ENCODE peak calls at places on chromosomes 11 and 22, in eight cellular contexts. W is fibroblast of pulmonary artery, X is epithelial cell of proximal tubule, S is skeletal muscle cell, J is tibial nerve, E is suprapubic skin, V is IMR-90, Z is mammary epithelial cell. Y is an unnamed sample.

GRCh38 chr11:93013646-93014045 is 44.2 kb downstream of the MTNR1B start:
- DNase-seq in Z (no peak), E (no peak), V (peak), J (no peak), X (no peak), W (no peak), S (no peak), Y (no peak)

GRCh38 chr11:14357843-14358728 is 897 bp downstream of the RRAS2 start:
- DNase-seq in Z (peak), J (no peak), X (no peak), W (peak), E (no peak), V (peak), S (no peak), Y (peak)

GRCh38 chr22:20615021-20615420 is 107.6 kb downstream of the MED15 start:
- DNase-seq in J (no peak), Z (no peak), X (no peak), S (no peak), W (no peak), V (no peak), E (no peak), Y (peak)

GRCh38 chr22:44538071-44538470 is 40.0 kb upstream of the RTL6 start:
- DNase-seq in X (no peak), W (peak), Z (peak), V (peak), J (no peak), S (no peak), E (no peak), Y (peak)

GRCh38 chr11:23725752-23726151 is 771.1 kb upstream of the LUZP2 start:
- DNase-seq in Z (no peak), W (peak), X (no peak), S (peak), V (no peak), J (no peak), E (no peak), Y (no peak)

GRCh38 chr11:16448123-16448717 is 91.9 kb upstream of the SOX6 start:
- DNase-seq in W (no peak), J (no peak), V (peak), S (no peak), Z (no peak), X (no peak), E (no peak), Y (no peak)

GRCh38 chr11:122422707-122423106 is 232.8 kb upstream of the UBASH3B start:
- DNase-seq in W (peak), X (no peak), Z (peak), E (no peak), S (no peak), J (no peak), V (peak), Y (peak)

GRCh38 chr11:117182551-117182935 is 4.0 kb downstream of the SIDT2 start:
- DNase-seq in Z (no peak), J (no peak), S (no peak), V (no peak), W (no peak), E (peak), X (no peak), Y (no peak)

GRCh38 chr22:24875862-24876506 is 70.0 kb downstream of the SGSM1 start:
- DNase-seq in Z (no peak), J (no peak), S (no peak), W (peak), V (no peak), E (no peak), X (no peak), Y (peak)

GRCh38 chr11:116192509-116193206 is 580.1 kb downstream of the BUD13 start:
- DNase-seq in V (no peak), X (no peak), Z (no peak), S (no peak), W (no peak), J (no peak), E (no peak), Y (no peak)

GRCh38 chr22:37626144-37626543 is 13.3 kb upstream of the SH3BP1 start:
- DNase-seq in E (peak), W (peak), V (peak), S (no peak), X (no peak), J (peak), Z (no peak), Y (no peak)

GRCh38 chr11:81246937-81247336 is 1486.7 kb downstream of the FAM181B start:
- DNase-seq in X (no peak), Z (no peak), V (no peak), J (no peak), E (no peak), S (no peak), W (no peak), Y (no peak)

GRCh38 chr11:46826310-46827044 is 19.6 kb downstream of the CKAP5 start:
- DNase-seq in S (peak), J (peak), X (no peak), W (peak), V (peak), E (peak), Z (peak), Y (peak)

GRCh38 chr22:46879083-46879482 is 116.6 kb downstream of the TBC1D22A start:
- DNase-seq in V (peak), W (no peak), S (peak), X (no peak), J (no peak), E (no peak), Z (no peak), Y (no peak)

GRCh38 chr11:112588252-112588668 is 327.6 kb upstream of the PLET1 start:
- DNase-seq in S (peak), V (peak), Z (peak), W (peak), E (no peak), X (peak), J (peak), Y (peak)

GRCh38 chr22:38103641-38104040 is 6.8 kb downstream of the BAIAP2L2 start:
- DNase-seq in X (no peak), E (no peak), S (no peak), W (no peak), V (no peak), J (no peak), Z (no peak), Y (no peak)

GRCh38 chr11:71144736-71145135 is 107.6 kb downstream of the SHANK2 start:
- DNase-seq in S (no peak), W (no peak), Z (peak), X (no peak), E (no peak), V (no peak), J (no peak), Y (peak)

GRCh38 chr22:25453557-25453956 is 110.9 kb upstream of the GRK3 start:
- DNase-seq in E (no peak), J (no peak), V (no peak), W (no peak), S (no peak), Z (no peak), X (no peak), Y (no peak)

GRCh38 chr11:64284962-64285884 is at the start of gene GPR137:
- DNase-seq in Z (peak), J (peak), W (peak), X (no peak), E (peak), S (no peak), V (peak), Y (peak)

GRCh38 chr11:18368236-18368635 is 26.1 kb upstream of the LDHA start:
- DNase-seq in W (peak), V (peak), X (no peak), E (no peak), S (peak), J (no peak), Z (peak), Y (peak)

GRCh38 chr22:32410459-32410858 is 1.6 kb downstream of the RTCB start:
- DNase-seq in E (no peak), Z (peak), J (no peak), S (no peak), X (no peak), V (no peak), W (no peak), Y (peak)

GRCh38 chr11:37504066-37504611 is 906.1 kb upstream of the RAG2 start:
- DNase-seq in E (no peak), V (peak), J (no peak), Z (peak), W (peak), X (peak), S (peak), Y (peak)

GRCh38 chr22:26751217-26751616 is 93.8 kb downstream of the MIAT start:
- DNase-seq in S (no peak), Z (no peak), V (no peak), X (no peak), J (no peak), W (peak), E (no peak), Y (no peak)

GRCh38 chr22:24305260-24305692 is 34.6 kb downstream of the SPECC1L start:
- DNase-seq in V (peak), E (no peak), W (peak), S (no peak), X (no peak), J (no peak), Z (peak), Y (no peak)

GRCh38 chr11:132715041-132715440 is 817.3 kb downstream of the OPCML start:
- DNase-seq in E (no peak), X (no peak), V (peak), S (no peak), Z (no peak), W (no peak), J (no peak), Y (no peak)

GRCh38 chr11:46075928-46076327 is 45.3 kb downstream of the PHF21A start:
- DNase-seq in Z (no peak), E (no peak), V (no peak), S (no peak), X (no peak), W (no peak), J (no peak), Y (peak)

GRCh38 chr11:112612283-112612849 is 348.9 kb upstream of the NCAM1 start:
- DNase-seq in V (no peak), W (peak), X (no peak), Z (peak), J (no peak), S (no peak), E (no peak), Y (no peak)

GRCh38 chr11:86068138-86068861 is 584 bp downstream of the PICALM start:
- DNase-seq in E (peak), X (no peak), S (no peak), W (no peak), V (no peak), Z (peak), J (peak), Y (peak)

GRCh38 chr22:27032121-27032761 is 374.9 kb downstream of the MIAT start:
- DNase-seq in E (no peak), J (no peak), X (no peak), Z (no peak), V (no peak), W (no peak), S (no peak), Y (no peak)

GRCh38 chr22:36977401-36977861 is 41.8 kb downstream of the TST start:
- DNase-seq in X (no peak), J (peak), W (no peak), E (no peak), S (no peak), Z (no peak), V (peak), Y (no peak)

GRCh38 chr11:40722179-40722795 is 737.2 kb downstream of the LRRC4C start:
- DNase-seq in J (no peak), Z (peak), X (no peak), V (peak), E (no peak), S (no peak), W (peak), Y (peak)

GRCh38 chr11:113382121-113382520 is 5.5 kb upstream of the ANKK1 start:
- DNase-seq in X (no peak), S (no peak), V (no peak), Z (no peak), W (no peak), J (no peak), E (no peak), Y (no peak)

GRCh38 chr11:1262172-1263006 is 39.5 kb downstream of the MUC5B start:
- DNase-seq in V (peak), W (peak), Z (peak), X (peak), S (peak), J (peak), E (peak), Y (peak)
- H3K4me3 ChIP-seq in V (peak), W (peak), Z (peak), X (peak), S (peak), J (peak), E (peak), Y (peak)

GRCh38 chr11:74592063-74592440 is 330 bp upstream of the POLD3 start:
- DNase-seq in W (no peak), J (no peak), S (no peak), Z (no peak), E (no peak), V (peak), X (no peak), Y (no peak)
- H3K4me3 ChIP-seq in W (peak), J (peak), S (peak), Z (peak), E (peak), V (peak), X (peak), Y (peak)

DNA sequence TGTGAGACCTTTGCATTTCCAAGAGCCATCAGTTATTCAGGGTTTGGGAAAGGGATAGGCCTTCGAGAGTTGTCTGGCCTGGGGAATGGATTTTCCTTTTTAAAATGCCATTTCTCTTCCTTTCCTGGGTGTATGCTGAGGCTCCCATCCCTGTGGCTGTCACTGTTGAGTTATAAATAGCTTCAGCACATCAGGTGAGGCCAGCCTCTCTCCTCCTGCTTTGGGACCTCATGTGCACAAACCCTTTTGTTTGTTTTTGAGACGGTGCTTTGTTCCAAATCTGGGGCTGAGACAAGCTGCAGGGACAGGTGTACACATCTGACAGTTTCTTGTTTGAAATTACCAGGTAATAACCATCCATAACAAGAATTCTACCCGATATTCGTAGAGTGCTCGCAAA is 1.3 kb downstream of the TEF start:
- DNase-seq in V (no peak), S (no peak), X (no peak), E (no peak), J (no peak), W (no peak), Z (no peak), Y (no peak)
- H3K4me3 ChIP-seq in V (peak), S (peak), X (peak), E (peak), J (peak), W (no peak), Z (peak), Y (peak)

GRCh38 chr22:30697975-30698374 is 3.3 kb downstream of the OSBP2 start:
- DNase-seq in J (no peak), S (no peak), E (no peak), Z (no peak), X (no peak), W (no peak), V (no peak), Y (no peak)

GRCh38 chr22:30695871-30696655 is 1.4 kb downstream of the OSBP2 start:
- DNase-seq in S (no peak), X (no peak), W (no peak), J (no peak), V (no peak), E (no peak), Z (no peak), Y (no peak)

GRCh38 chr22:30694638-30695350 is at the start of gene OSBP2:
- DNase-seq in S (no peak), V (no peak), Z (no peak), W (no peak), J (no peak), E (no peak), X (no peak), Y (peak)

GRCh38 chr22:30694171-30694637 is 470 bp upstream of the OSBP2 start:
- DNase-seq in E (no peak), W (no peak), S (no peak), J (peak), X (no peak), Z (peak), V (peak), Y (peak)

GRCh38 chr22:30695351-30695762 is 683 bp downstream of the OSBP2 start:
- DNase-seq in X (no peak), E (no peak), Z (no peak), S (no peak), J (no peak), W (no peak), V (no peak), Y (no peak)
- H3K4me3 ChIP-seq in X (peak), E (peak), Z (peak), S (peak), J (peak), W (peak), V (peak), Y (peak)

DNA sequence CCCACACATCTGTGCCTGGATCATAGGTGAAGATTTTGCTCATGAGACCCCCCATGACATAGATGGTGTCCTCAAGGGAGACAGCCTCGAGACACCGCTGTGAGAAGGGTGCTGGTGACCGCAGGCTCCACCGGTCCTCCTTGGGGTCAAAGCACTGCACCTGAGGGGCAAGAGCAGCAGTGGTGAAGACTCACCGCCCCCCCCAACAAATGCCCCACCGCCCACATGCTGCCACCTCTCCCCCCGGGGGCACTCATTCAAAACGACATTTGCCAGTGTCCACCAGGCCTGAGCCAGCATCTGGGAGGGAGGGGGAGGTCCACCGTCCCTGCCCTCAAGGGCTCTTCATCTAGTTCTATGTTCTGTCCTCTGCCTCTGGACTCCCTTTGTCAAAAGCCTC is 9.3 kb downstream of the KLHL35 start:
- DNase-seq in S (no peak), J (no peak), W (no peak), Z (no peak), E (no peak), V (no peak), X (no peak), Y (no peak)
- H3K4me3 ChIP-seq in S (no peak), J (no peak), W (no peak), Z (no peak), E (no peak), V (no peak), X (no peak), Y (no peak)

GRCh38 chr11:2944953-2945756 is 15.9 kb upstream of the PHLDA2 start:
- DNase-seq in J (peak), X (no peak), V (peak), S (peak), Z (peak), W (peak), E (peak), Y (peak)
- H3K4me3 ChIP-seq in J (peak), X (no peak), V (peak), S (peak), Z (no peak), W (peak), E (peak), Y (no peak)

Y was measured in epithelial cell of esophagus.